ENCODE peak calls at places on chromosomes 16 and 17, in seven cellular contexts. O is GM06990, H is BE2C, Q is epithelial cell of prostate, P is KG1, A is NCI-H1105, C is AG09319. F is an unnamed sample.

GRCh38 chr17:68491381-68491849 is 20.8 kb upstream of the PRKAR1A start:
- DNase-seq in O (no peak), H (no peak), Q (no peak), P (peak), A (no peak), C (no peak), F (no peak)

GRCh38 chr17:78734841-78735641 is 47.0 kb downstream of the CYTH1 start:
- DNase-seq in O (no peak), H (no peak), Q (no peak), P (no peak), A (no peak), C (no peak), F (no peak)

GRCh38 chr17:8151641-8152111 is 528 bp downstream of the PER1 start:
- DNase-seq in O (peak), H (no peak), Q (no peak), P (no peak), A (peak), C (no peak), F (peak)

GRCh38 chr17:2398655-2399571 is 1.9 kb downstream of the MNT start:
- DNase-seq in O (peak), H (peak), Q (no peak), P (no peak), A (no peak), C (no peak), F (peak)

GRCh38 chr17:49580055-49580721 is 4.5 kb downstream of the NXPH3 start:
- DNase-seq in O (no peak), H (no peak), Q (no peak), P (no peak), A (no peak), C (no peak), F (no peak)

GRCh38 chr17:49597438-49597837 is 21.8 kb downstream of the NXPH3 start:
- DNase-seq in O (no peak), H (no peak), Q (no peak), P (no peak), A (no peak), C (no peak), F (no peak)

GRCh38 chr17:49146620-49147306 is 14.2 kb downstream of the B4GALNT2 start:
- DNase-seq in O (no peak), H (no peak), Q (peak), P (no peak), A (no peak), C (peak), F (peak)

GRCh38 chr16:78957328-78958100 is 643.0 kb downstream of the MAF start:
- DNase-seq in O (no peak), H (no peak), Q (no peak), P (no peak), A (peak), C (no peak), F (no peak)

GRCh38 chr16:54268766-54269165 is 17.8 kb downstream of the IRX3 start:
- DNase-seq in O (no peak), H (no peak), Q (no peak), P (no peak), A (no peak), C (no peak), F (no peak)

GRCh38 chr17:2821868-2822267 is 25.6 kb downstream of the RAP1GAP2 start:
- DNase-seq in O (no peak), H (no peak), Q (no peak), P (no peak), A (no peak), C (no peak), F (no peak)

GRCh38 chr17:79800325-79801155 is 3.7 kb upstream of the CBX8 start:
- DNase-seq in O (peak), H (peak), Q (no peak), P (no peak), A (no peak), C (no peak), F (peak)

GRCh38 chr16:58222532-58223316 is 24.8 kb upstream of the CSNK2A2 start:
- DNase-seq in O (no peak), H (no peak), Q (peak), P (no peak), A (no peak), C (no peak), F (peak)

GRCh38 chr17:71176315-71176714 is 944.5 kb upstream of the SOX9 start:
- DNase-seq in O (no peak), H (peak), Q (no peak), P (no peak), A (no peak), C (no peak), F (no peak)

GRCh38 chr16:50254072-50254471 is 12.3 kb upstream of the ADCY7 start:
- DNase-seq in O (no peak), H (no peak), Q (no peak), P (no peak), A (no peak), C (no peak), F (no peak)

GRCh38 chr16:62404857-62405611 is 368.8 kb upstream of the CDH8 start:
- DNase-seq in O (no peak), H (no peak), Q (no peak), P (no peak), A (no peak), C (no peak), F (no peak)

F was measured in fibroblast of the aortic adventitia.